ENCODE peak calls at places on chromosome 13, in seven cellular contexts. K is thyroid gland, I is right lobe of liver, A is H1, D is gastrocnemius medialis, J is prostate gland, R is ovary. S is an unnamed sample.
A peak's percentile ranks its signal among the peaks of the same experiment; 100 is the strongest.

GRCh38 chr13:101520672-101521071 is 68.2 kb downstream of the ITGBL1 start:
- DNase-seq in A (no peak), J (no peak), D (no peak), K (no peak), R (no peak), I (no peak), S (no peak)

GRCh38 chr13:86464193-86464592 is 665.0 kb upstream of the SLITRK6 start:
- DNase-seq in I (no peak), R (no peak), K (no peak), D (no peak), J (no peak), A (no peak), S (no peak)

GRCh38 chr13:110239280-110240120 is 67.5 kb downstream of the COL4A1 start:
- DNase-seq in R (no peak), I (no peak), J (no peak), D (no peak), A (peak; percentile 19), K (no peak), S (no peak)

GRCh38 chr13:26785845-26786630 is 25.5 kb upstream of the GPR12 start:
- DNase-seq in I (peak; percentile 25), K (no peak), J (no peak), R (no peak), D (no peak), A (peak; percentile 73), S (peak; percentile 31)

GRCh38 chr13:110788778-110789177 is 75.3 kb downstream of the ING1 start:
- DNase-seq in J (no peak), R (no peak), D (no peak), K (no peak), A (no peak), I (no peak), S (no peak)

GRCh38 chr13:61180245-61180644 is 235.4 kb downstream of the PCDH20 start:
- DNase-seq in I (no peak), K (no peak), D (no peak), R (no peak), A (no peak), J (no peak), S (no peak)

GRCh38 chr13:98206946-98207345 is 29.9 kb upstream of the RNF113B start:
- DNase-seq in D (no peak), R (no peak), J (peak; percentile 53), K (no peak), A (no peak), I (no peak), S (no peak)

GRCh38 chr13:109682534-109683244 is 103.7 kb downstream of the IRS2 start:
- DNase-seq in K (no peak), D (no peak), R (no peak), J (no peak), I (no peak), A (no peak), S (no peak)

GRCh38 chr13:34678154-34678553 is 263.9 kb upstream of the NBEA start:
- DNase-seq in J (no peak), R (no peak), K (no peak), D (no peak), A (no peak), I (no peak), S (no peak)

GRCh38 chr13:26722321-26722720 is 38.3 kb downstream of the GPR12 start:
- DNase-seq in D (no peak), I (no peak), A (no peak), K (no peak), J (no peak), R (no peak), S (no peak)

GRCh38 chr13:74325106-74325505 is 190.9 kb upstream of the KLF12 start:
- DNase-seq in I (no peak), J (peak; percentile 22), A (no peak), D (no peak), R (peak; percentile 27), K (peak; percentile 25), S (no peak)

GRCh38 chr13:97953376-97953970 is at the start of gene IPO5:
- DNase-seq in J (no peak), R (no peak), D (no peak), A (no peak), I (no peak), K (no peak), S (no peak)

GRCh38 chr13:51764184-51765141 is 39.5 kb downstream of the DHRS12 start:
- DNase-seq in I (no peak), D (peak; percentile 61), J (no peak), R (no peak), K (peak; percentile 93), A (no peak), S (peak; percentile 65)

GRCh38 chr13:36211567-36211966 is 2.8 kb downstream of the SOHLH2 start:
- DNase-seq in R (no peak), K (peak; percentile 5), D (no peak), A (no peak), J (no peak), I (no peak), S (no peak)

GRCh38 chr13:99027260-99027659 is 49.4 kb upstream of the DOCK9 start:
- DNase-seq in A (no peak), J (no peak), I (no peak), R (no peak), D (no peak), K (no peak), S (no peak)

GRCh38 chr13:106182404-106182803 is 353.1 kb downstream of the EFNB2 start:
- DNase-seq in J (no peak), K (no peak), D (no peak), R (no peak), I (no peak), A (no peak), S (no peak)

GRCh38 chr13:99422556-99423220 is 78.6 kb upstream of the TM9SF2 start:
- DNase-seq in I (no peak), K (no peak), D (no peak), A (no peak), R (no peak), J (no peak), S (no peak)

GRCh38 chr13:24709186-24709913 is 29.1 kb downstream of the ATP12A start:
- DNase-seq in R (no peak), I (no peak), D (no peak), K (no peak), J (no peak), A (no peak), S (no peak)

GRCh38 chr13:26919311-26919710 is 158.7 kb upstream of the GPR12 start:
- DNase-seq in D (no peak), K (no peak), R (no peak), A (no peak), I (no peak), J (no peak), S (no peak)

GRCh38 chr13:29125145-29125933 is 305.2 kb downstream of the MTUS2 start:
- DNase-seq in R (no peak), I (no peak), A (no peak), K (peak; percentile 63), J (no peak), D (no peak), S (no peak)

GRCh38 chr13:110436276-110436675 is 125.2 kb downstream of the RAB20 start:
- DNase-seq in J (no peak), D (no peak), A (no peak), R (no peak), K (no peak), I (no peak), S (no peak)

GRCh38 chr13:74217816-74218215 is 83.6 kb upstream of the KLF12 start:
- DNase-seq in R (no peak), I (no peak), A (no peak), K (no peak), D (no peak), J (no peak), S (no peak)

GRCh38 chr13:50156722-50157121 is 141.5 kb downstream of the KCNRG start:
- DNase-seq in R (no peak), I (no peak), K (no peak), A (no peak), J (no peak), D (no peak), S (no peak)

GRCh38 chr13:98252931-98253470 is 75.9 kb upstream of the RNF113B start:
- DNase-seq in D (no peak), R (no peak), J (no peak), K (peak; percentile 49), I (no peak), A (no peak), S (no peak)

GRCh38 chr13:21113851-21114306 is 52.5 kb upstream of the LATS2 start:
- DNase-seq in K (no peak), R (no peak), D (no peak), J (no peak), I (no peak), A (no peak), S (no peak)
- H3K36me3 ChIP-seq in K (no peaks in the 10 kb centered on the region), R (no peaks in the 10 kb centered on the region), D (no peaks in the 10 kb centered on the region), J (no peaks in the 10 kb centered on the region), I (no peaks in the 10 kb centered on the region), A (no peaks in the 10 kb centered on the region), S (no peaks in the 10 kb centered on the region)

DNA sequence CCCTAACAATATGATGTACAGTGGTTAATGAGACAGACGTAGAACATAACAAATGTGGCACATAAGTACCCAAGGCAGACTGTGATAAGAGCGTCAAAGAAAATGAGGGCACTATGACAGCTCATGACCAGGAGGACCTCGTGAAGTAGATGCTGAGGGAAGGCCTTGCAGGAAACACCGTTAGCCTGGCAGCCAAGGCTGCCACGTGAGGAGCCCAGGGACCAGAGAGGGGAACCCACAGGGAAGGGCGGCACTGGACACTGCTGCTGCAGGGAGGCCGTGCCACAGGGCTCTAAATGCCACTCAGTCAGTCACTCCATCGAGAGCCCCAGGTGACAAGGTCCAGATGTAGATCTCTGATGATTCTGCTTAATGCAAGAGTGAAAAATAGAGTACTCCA is 5.6 kb downstream of the TUBGCP3 start:
- DNase-seq in D (no peak), R (no peak), A (no peak), J (no peak), I (no peak), K (no peak), S (no peak)
- H3K27ac ChIP-seq in D (no peak overlapping the region), R (no peak overlapping the region), A (no peak overlapping the region), J (no peak overlapping the region), I (no peak overlapping the region), K (no peak overlapping the region), S (peak overlapping the region; percentile 81)

GRCh38 chr13:43023244-43023931 is at the start of gene DNAJC15:
- DNase-seq in D (peak; percentile 72), A (peak; percentile 74), K (peak; percentile 80), R (no peak), I (peak; percentile 69), J (peak; percentile 58), S (peak; percentile 91)
- TF ChIP-seq POLR2A in D (peak; percentile 48), A (peak; percentile 76), K (no peak), R (no peak), I (peak; percentile 58), J (no peak), S (peak; percentile 35)

DNA sequence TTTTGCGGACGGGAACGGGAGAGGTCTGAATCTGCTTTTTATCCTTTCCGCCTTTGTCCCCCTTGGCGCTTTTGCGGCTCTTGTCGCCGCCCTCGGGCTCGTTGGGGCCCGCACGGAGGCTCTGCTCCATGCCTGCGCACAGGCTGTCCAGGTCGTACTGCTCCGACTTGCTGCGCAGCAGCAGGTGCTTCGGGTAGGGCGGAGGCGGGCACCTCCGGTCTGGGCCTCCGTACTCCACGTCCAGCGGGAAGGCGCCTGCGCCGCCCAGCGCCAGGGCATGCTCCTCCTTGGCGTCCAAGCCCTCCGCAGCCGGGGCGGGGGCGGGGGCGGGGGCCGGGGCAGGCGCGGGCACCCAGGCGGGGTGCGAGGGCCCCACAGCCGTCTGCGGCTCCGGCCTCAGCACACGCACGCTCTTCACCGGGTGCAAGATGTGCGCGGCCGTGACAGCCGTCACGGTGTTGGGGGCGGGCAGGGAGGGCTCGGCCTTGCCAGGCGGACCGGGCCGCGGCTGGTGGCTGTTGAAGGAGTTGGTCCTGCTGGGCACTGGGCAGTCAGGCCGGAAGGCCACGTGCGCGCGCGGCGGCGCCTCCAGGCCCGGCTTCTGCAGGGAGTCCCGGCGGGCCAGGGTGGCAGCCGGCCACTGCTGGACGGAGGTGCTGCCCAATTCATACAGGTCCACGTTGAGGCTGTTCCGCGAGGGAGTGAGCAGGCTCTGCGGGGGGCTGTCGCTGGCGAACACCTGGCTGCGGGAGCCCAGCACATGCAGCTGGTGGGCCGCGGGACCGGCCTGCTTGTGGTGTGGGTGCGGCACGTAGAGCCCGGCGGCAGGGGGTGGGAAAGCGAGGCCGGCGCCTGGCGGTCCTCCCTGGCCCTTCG is 73.1 kb downstream of the LATS2 start:
- DNase-seq in A (no peak), I (no peak), J (no peak), K (no peak), D (no peak), R (no peak), S (no peak)
- H3K36me3 ChIP-seq in A (peaks cover 30% of the 10 kb centered on the region), I (no peaks in the 10 kb centered on the region), J (peaks cover 9% of the 10 kb centered on the region), K (peaks cover 28% of the 10 kb centered on the region), D (peaks cover 28% of the 10 kb centered on the region), R (no peaks in the 10 kb centered on the region), S (peaks cover 79% of the 10 kb centered on the region)

S was measured in heart left ventricle.